ENCODE peak calls at places on chromosomes 11 and 22, in six cellular contexts. E is stimulated activated CD4-positive, alpha-beta T cell treated with anti-CD3 and anti-CD28 coated beads, Interleukin-4, amount 100 ng/mL, for 48 hours; O is HuH-7; S is epithelial cell of esophagus; L is Panc1; F is cardiac muscle cell. U is an unnamed sample.

GRCh38 chr11:118596226-118596625 is 11.2 kb upstream of the PHLDB1 start:
- DNase-seq in E (no peak), O (no peak), S (no peak), L (no peak), F (no peak), U (no peak)

GRCh38 chr11:105389952-105390351 is 219.9 kb upstream of the GRIA4 start:
- DNase-seq in E (no peak), O (no peak), S (no peak), L (no peak), F (no peak), U (no peak)

GRCh38 chr22:19117111-19117512 is 5.1 kb downstream of the DGCR2 start:
- DNase-seq in E (no peak), O (no peak), S (no peak), L (no peak), F (no peak), U (no peak)

GRCh38 chr11:27472398-27473016 is at the start of gene LGR4:
- DNase-seq in E (peak; percentile 66), O (peak; percentile 95), S (peak; percentile 99), L (no peak), F (peak; percentile 98), U (peak; percentile 96)

GRCh38 chr22:38494939-38495338 is 11.2 kb downstream of the DDX17 start:
- DNase-seq in E (no peak), O (no peak), S (no peak), L (no peak), F (no peak), U (no peak)

GRCh38 chr11:123185326-123185725 is 9.7 kb downstream of the CLMP start:
- DNase-seq in E (no peak), O (no peak), S (no peak), L (no peak), F (peak; percentile 22), U (no peak)

GRCh38 chr11:69310934-69311766 is 17.2 kb downstream of the MYEOV start:
- DNase-seq in E (peak; percentile 34), O (no peak), S (no peak), L (no peak), F (no peak), U (no peak)

GRCh38 chr11:44894217-44894617 is 56.5 kb downstream of the TP53I11 start:
- DNase-seq in E (peak; percentile 57), O (peak; percentile 89), S (peak; percentile 48), L (no peak), F (peak; percentile 89), U (peak; percentile 80)

GRCh38 chr11:8674859-8675258 is 7.6 kb downstream of the TRIM66 start:
- DNase-seq in E (no peak), O (no peak), S (no peak), L (no peak), F (no peak), U (no peak)

GRCh38 chr11:797300-798092 is 585 bp downstream of the SLC25A22 start:
- DNase-seq in E (peak; percentile 72), O (peak; percentile 84), S (peak; percentile 80), L (no peak), F (peak; percentile 79), U (peak; percentile 83)

GRCh38 chr11:110797453-110797852 is 85.2 kb upstream of the ARHGAP20 start:
- DNase-seq in E (no peak), O (no peak), S (peak; percentile 73), L (no peak), F (no peak), U (no peak)

GRCh38 chr11:95516786-95517185 is 272.8 kb downstream of the FAM76B start:
- DNase-seq in E (no peak), O (no peak), S (peak; percentile 94), L (no peak), F (no peak), U (no peak)

GRCh38 chr11:86370922-86371614 is 3.6 kb upstream of the CCDC81 start:
- DNase-seq in E (no peak), O (no peak), S (peak; percentile 94), L (no peak), F (no peak), U (no peak)

GRCh38 chr22:43180670-43181069 is 6.3 kb downstream of the TTLL12 start:
- DNase-seq in E (no peak), O (no peak), S (no peak), L (no peak), F (no peak), U (no peak)

GRCh38 chr11:26227883-26228502 is 103.9 kb upstream of the ANO3 start:
- DNase-seq in E (no peak), O (no peak), S (no peak), L (no peak), F (no peak), U (no peak)

GRCh38 chr11:72719144-72719543 is 33.1 kb downstream of the ARAP1 start:
- DNase-seq in E (no peak), O (no peak), S (no peak), L (no peak), F (peak; percentile 44), U (peak; percentile 77)

GRCh38 chr11:8832571-8833260 is 78.3 kb upstream of the AKIP1 start:
- DNase-seq in E (no peak), O (no peak), S (peak; percentile 89), L (no peak), F (no peak), U (no peak)

GRCh38 chr11:115459563-115459962 is 44.7 kb downstream of the CADM1 start:
- DNase-seq in E (no peak), O (no peak), S (no peak), L (no peak), F (no peak), U (no peak)

GRCh38 chr22:24474221-24474620 is 20.9 kb upstream of the UPB1 start:
- DNase-seq in E (no peak), O (no peak), S (peak; percentile 53), L (no peak), F (no peak), U (no peak)

GRCh38 chr11:115503083-115503885 is 931 bp downstream of the CADM1 start:
- DNase-seq in E (peak; percentile 5), O (peak; percentile 48), S (peak; percentile 28), L (no peak), F (peak; percentile 86), U (peak; percentile 78)

GRCh38 chr11:68214173-68215086 is 1.3 kb upstream of the KMT5B start:
- DNase-seq in E (no peak), O (peak; percentile 78), S (peak; percentile 21), L (no peak), F (peak; percentile 25), U (peak; percentile 56)

GRCh38 chr11:126857860-126858808 is 142.4 kb downstream of the KIRREL3 start:
- DNase-seq in E (no peak), O (no peak), S (peak; percentile 0), L (no peak), F (no peak), U (no peak)

GRCh38 chr11:91932151-91932821 is 292.3 kb upstream of the FAT3 start:
- DNase-seq in E (no peak), O (no peak), S (no peak), L (no peak), F (no peak), U (no peak)

GRCh38 chr11:30917859-30918478 is 331.8 kb upstream of the MPPED2 start:
- DNase-seq in E (no peak), O (peak; percentile 7), S (peak; percentile 52), L (peak; percentile 17), F (peak; percentile 77), U (no peak)

GRCh38 chr11:765025-765801 is 12.1 kb downstream of the GATD1 start:
- DNase-seq in E (peak; percentile 43), O (peak; percentile 59), S (peak; percentile 66), L (no peak), F (peak; percentile 64), U (peak; percentile 69)

GRCh38 chr11:9060700-9061111 is 30.7 kb downstream of the SCUBE2 start:
- DNase-seq in E (peak; percentile 60), O (peak; percentile 48), S (peak; percentile 29), L (no peak), F (peak; percentile 17), U (no peak)

GRCh38 chr11:66363805-66364535 is 7.6 kb downstream of the SLC29A2 start:
- DNase-seq in E (peak; percentile 73), O (peak; percentile 100), S (peak; percentile 36), L (no peak), F (no peak), U (peak; percentile 69)

GRCh38 chr11:86459002-86459385 is 84.3 kb downstream of the CCDC81 start:
- DNase-seq in E (no peak), O (no peak), S (no peak), L (no peak), F (no peak), U (no peak)

GRCh38 chr11:6576471-6577373 is 26.7 kb downstream of the RRP8 start:
- DNase-seq in E (no peak), O (no peak), S (no peak), L (no peak), F (no peak), U (no peak)

GRCh38 chr11:95138448-95138847 is 48.8 kb downstream of the ENDOD1 start:
- DNase-seq in E (no peak), O (no peak), S (peak; percentile 44), L (no peak), F (peak; percentile 18), U (no peak)

GRCh38 chr11:62930157-62930556 is 9.0 kb upstream of the CHRM1 start:
- DNase-seq in E (no peak), O (no peak), S (no peak), L (no peak), F (peak; percentile 51), U (no peak)